ENCODE peak calls at places on chromosomes 12 and 14, in ten cellular contexts. R, S, F, K, P, Q, V, L, E and H are unnamed samples.

GRCh38 chr14:38209572-38210159 is 2.0 kb downstream of the SSTR1 start:
- DNase-seq in R (peak), S (no peak), F (no peak), K (no peak), P (no peak), Q (no peak), V (no peak), L (no peak), E (no peak), H (no peak)

GRCh38 chr14:83733670-83734069 is 1796.3 kb upstream of the FLRT2 start:
- DNase-seq in R (no peak), S (no peak), F (no peak), K (no peak), P (no peak), Q (no peak), V (no peak), L (no peak), E (no peak), H (no peak)

GRCh38 chr14:77864085-77864484 is 64.2 kb downstream of the ADCK1 start:
- DNase-seq in R (no peak), S (no peak), F (no peak), K (no peak), P (no peak), Q (no peak), V (no peak), L (no peak), E (no peak), H (no peak)

GRCh38 chr14:36671149-36671548 is 9.5 kb downstream of the PAX9 start:
- DNase-seq in R (no peak), S (no peak), F (no peak), K (no peak), P (no peak), Q (no peak), V (no peak), L (no peak), E (no peak), H (no peak)

GRCh38 chr12:53053223-53054111 is 3.6 kb downstream of the TNS2 start:
- DNase-seq in R (no peak), S (peak), F (no peak), K (peak), P (peak), Q (peak), V (peak), L (peak), E (no peak), H (no peak)

GRCh38 chr12:93363854-93364297 is 13.8 kb upstream of the NUDT4 start:
- DNase-seq in R (no peak), S (no peak), F (no peak), K (no peak), P (no peak), Q (no peak), V (no peak), L (no peak), E (no peak), H (no peak)

GRCh38 chr12:113112043-113112899 is 23.3 kb downstream of the RASAL1 start:
- DNase-seq in R (no peak), S (no peak), F (no peak), K (no peak), P (no peak), Q (no peak), V (no peak), L (no peak), E (no peak), H (no peak)

GRCh38 chr12:2794261-2794735 is 472 bp upstream of the FKBP4 start:
- DNase-seq in R (peak), S (peak), F (no peak), K (no peak), P (no peak), Q (no peak), V (no peak), L (no peak), E (peak), H (no peak)

GRCh38 chr12:67578976-67579661 is 69.4 kb upstream of the DYRK2 start:
- DNase-seq in R (no peak), S (no peak), F (no peak), K (no peak), P (no peak), Q (peak), V (no peak), L (no peak), E (no peak), H (no peak)